ENCODE peak calls at places on chromosomes 11 and 22, in six cellular contexts. N, H, C, Y, R and W are unnamed samples. For H3K4me1, the result is how much of the 10 kb centered on the place peaks cover.

GRCh38 chr11:2482745-2483144 is 37.9 kb downstream of the KCNQ1 start:
- DNase-seq in Y (no peak), C (no peak), H (no peak), N (peak), R (no peak), W (no peak)

GRCh38 chr22:39183991-39184585 is 31.6 kb upstream of the CBX7 start:
- DNase-seq in R (peak), H (no peak), N (no peak), C (no peak), Y (no peak), W (no peak)

GRCh38 chr11:3052109-3052479 is 5.1 kb downstream of the CARS1 start:
- DNase-seq in R (no peak), H (no peak), C (no peak), Y (no peak), N (no peak), W (no peak)

GRCh38 chr11:27319065-27319464 is 44.0 kb downstream of the CCDC34 start:
- DNase-seq in C (no peak), H (no peak), N (peak), R (peak), Y (no peak), W (no peak)

GRCh38 chr22:26364066-26365015 is 64.7 kb upstream of the ASPHD2 start:
- DNase-seq in C (peak), H (peak), Y (no peak), N (peak), R (peak), W (peak)

GRCh38 chr11:2304156-2305139 is 2.6 kb downstream of the TSPAN32 start:
- DNase-seq in Y (no peak), N (peak), R (no peak), H (no peak), C (no peak), W (no peak)

GRCh38 chr11:12704049-12704448 is 29.8 kb downstream of the TEAD1 start:
- DNase-seq in H (no peak), C (no peak), Y (no peak), R (peak), N (no peak), W (no peak)

GRCh38 chr11:2325719-2326118 is 23.9 kb downstream of the TSPAN32 start:
- DNase-seq in N (peak), R (peak), C (no peak), Y (peak), H (no peak), W (peak)

GRCh38 chr11:71373791-71374454 is 74.3 kb downstream of the DHCR7 start:
- DNase-seq in N (no peak), C (no peak), R (no peak), H (no peak), Y (no peak), W (no peak)

GRCh38 chr11:14270690-14271542 is 88.1 kb downstream of the RRAS2 start:
- DNase-seq in N (no peak), H (no peak), R (no peak), C (no peak), Y (no peak), W (no peak)

GRCh38 chr11:46363455-46363920 is 16.2 kb downstream of the DGKZ start:
- DNase-seq in N (peak), Y (peak), H (no peak), R (peak), C (no peak), W (no peak)

GRCh38 chr11:119964136-119965025 is 173.5 kb downstream of the TRIM29 start:
- DNase-seq in C (no peak), H (no peak), R (no peak), N (no peak), Y (no peak), W (no peak)

GRCh38 chr11:12968101-12968500 is 41.0 kb upstream of the RASSF10 start:
- DNase-seq in R (peak), N (no peak), C (no peak), Y (no peak), H (no peak), W (no peak)

GRCh38 chr11:132576706-132577105 is 955.6 kb downstream of the OPCML start:
- DNase-seq in H (no peak), Y (no peak), N (peak), C (no peak), R (no peak), W (no peak)

GRCh38 chr22:48782817-48783511 is 1044.7 kb downstream of the BRD1 start:
- DNase-seq in N (no peak), R (no peak), H (no peak), Y (no peak), C (no peak), W (no peak)

GRCh38 chr11:34599406-34599901 is 21.4 kb upstream of the EHF start:
- DNase-seq in R (peak), H (no peak), N (no peak), C (no peak), Y (no peak), W (no peak)

GRCh38 chr11:59145534-59145933 is 2.9 kb downstream of the FAM111A start:
- DNase-seq in C (no peak), R (peak), H (no peak), Y (no peak), N (no peak), W (no peak)

GRCh38 chr22:36308880-36309279 is 55.9 kb downstream of the APOL1 start:
- DNase-seq in R (no peak), C (no peak), N (no peak), Y (no peak), H (no peak), W (no peak)

GRCh38 chr11:131749100-131749499 is 378.7 kb downstream of the NTM start:
- DNase-seq in C (no peak), R (peak), N (no peak), Y (no peak), H (no peak), W (no peak)

GRCh38 chr22:45534339-45535192 is 31.9 kb downstream of the FBLN1 start:
- DNase-seq in N (no peak), Y (no peak), C (no peak), R (no peak), H (no peak), W (no peak)

GRCh38 chr11:70603756-70604211 is 205.5 kb downstream of the CTTN start:
- DNase-seq in C (peak), Y (no peak), N (no peak), H (no peak), R (no peak), W (no peak)

GRCh38 chr11:128289048-128289447 is 298.3 kb downstream of the ETS1 start:
- DNase-seq in H (no peak), C (no peak), R (no peak), N (no peak), Y (no peak), W (no peak)

GRCh38 chr11:62536301-62536957 is 10.2 kb downstream of the AHNAK start:
- DNase-seq in R (no peak), H (no peak), N (no peak), C (no peak), Y (no peak), W (no peak)

GRCh38 chr11:46520971-46521745 is 72.7 kb downstream of the AMBRA1 start:
- DNase-seq in H (no peak), N (no peak), Y (no peak), R (peak), C (no peak), W (no peak)

GRCh38 chr11:134333312-134333711 is 1.5 kb downstream of the GLB1L2 start:
- DNase-seq in N (no peak), R (no peak), Y (no peak), H (no peak), C (no peak), W (no peak)

GRCh38 chr11:69472053-69472765 is 9.3 kb upstream of the LINC01488 start:
- DNase-seq in N (no peak), R (no peak), C (peak), H (no peak), Y (no peak), W (no peak)

GRCh38 chr11:85718991-85719807 is 33.2 kb upstream of the CCDC89 start:
- DNase-seq in H (no peak), N (peak), C (no peak), Y (peak), R (peak), W (peak)

GRCh38 chr22:35866646-35867045 is 149.0 kb downstream of the APOL5 start:
- DNase-seq in R (no peak), C (no peak), H (no peak), N (no peak), Y (no peak), W (peak)

GRCh38 chr11:71301858-71302533 is 49.6 kb upstream of the SHANK2 start:
- DNase-seq in R (no peak), N (no peak), Y (no peak), H (no peak), C (no peak), W (no peak)

DNA sequence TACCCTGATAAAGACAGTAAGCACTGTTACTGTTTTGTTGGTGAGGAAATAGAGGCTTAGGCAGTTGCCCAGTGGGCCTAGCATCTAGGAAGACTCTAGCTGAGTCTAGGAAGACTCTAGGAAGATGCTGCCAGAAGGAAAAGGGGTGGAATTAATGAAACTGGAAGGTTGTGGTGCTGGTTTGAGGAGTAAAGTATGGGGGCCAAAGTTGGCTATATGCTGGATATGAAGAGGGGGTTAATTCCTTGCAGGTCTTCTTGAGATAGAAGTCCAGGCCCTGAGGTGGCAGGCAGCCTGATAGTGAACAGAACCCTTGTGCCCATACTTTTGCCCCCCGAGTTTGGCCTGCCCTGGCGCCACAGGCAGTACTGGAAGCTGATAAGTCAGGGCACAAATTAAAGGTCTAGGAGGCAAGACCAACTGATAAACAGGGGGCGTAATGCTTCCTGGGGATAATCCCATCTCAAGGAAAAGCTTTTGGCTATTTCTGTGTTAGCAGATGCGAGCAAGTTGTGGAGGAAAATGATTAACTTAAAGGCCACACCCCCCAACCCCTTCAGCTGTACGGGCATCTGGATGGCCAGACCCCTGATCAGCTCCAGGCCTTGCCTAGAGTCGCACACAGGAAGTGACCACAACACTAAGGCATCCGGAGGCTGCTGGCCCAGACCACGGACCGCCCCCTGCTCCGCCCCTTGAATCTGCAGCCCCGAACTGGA is 3.1 kb downstream of the ILK start:
- DNase-seq in H (peak), C (peak), Y (peak), R (peak), N (peak), W (peak)
- H3K4me1 ChIP-seq in H (half or more), C (under half), Y (half or more), R (under half), N (half or more), W (under half)

GRCh38 chr22:50532824-50533344 is 3.1 kb upstream of the TYMP start:
- DNase-seq in C (peak), Y (no peak), H (no peak), R (no peak), N (no peak), W (no peak)
- H3K4me1 ChIP-seq in C (under half), Y (under half), H (half or more), R (under half), N (under half), W (under half)

GRCh38 chr22:29780781-29781676 is 13.9 kb downstream of the UQCR10 start:
- DNase-seq in Y (no peak), N (no peak), H (no peak), C (no peak), R (peak), W (no peak)
- H3K4me1 ChIP-seq in Y (under half), N (half or more), H (under half), C (under half), R (under half), W (under half)

DNA sequence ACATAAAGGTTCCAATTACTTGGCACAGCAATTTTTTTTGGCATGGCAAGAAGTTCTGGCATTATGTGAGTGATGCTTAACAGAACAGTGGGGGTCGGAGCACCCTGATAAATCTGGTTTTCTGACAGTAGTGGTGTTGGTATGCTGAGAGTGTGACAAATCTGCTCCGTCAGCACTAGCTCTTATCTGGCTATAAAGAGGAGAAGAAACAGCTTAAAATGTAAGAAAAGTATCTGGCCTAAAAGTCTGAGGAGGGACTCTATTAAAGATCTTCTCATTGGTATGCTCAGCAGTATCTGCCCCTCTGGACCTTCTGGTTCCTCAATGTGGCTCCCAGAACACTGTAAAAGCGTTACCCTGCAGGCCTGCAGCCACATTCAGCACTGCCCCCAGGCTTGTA is 137.4 kb downstream of the PLEKHA7 start:
- DNase-seq in H (no peak), R (no peak), Y (no peak), N (no peak), C (no peak), W (no peak)
- H3K4me1 ChIP-seq in H (under half), R (under half), Y (under half), N (under half), C (under half), W (under half)

GRCh38 chr11:73343076-73343833 is 32.9 kb upstream of the RELT start:
- DNase-seq in R (peak), Y (no peak), N (no peak), C (no peak), H (no peak), W (peak)
- H3K4me1 ChIP-seq in R (under half), Y (under half), N (under half), C (under half), H (under half), W (under half)

GRCh38 chr11:104524276-104524675 is 360.3 kb upstream of the PDGFD start:
- DNase-seq in N (no peak), H (no peak), C (no peak), R (no peak), Y (no peak), W (no peak)

GRCh38 chr11:104525416-104525815 is 361.5 kb upstream of the PDGFD start:
- DNase-seq in H (no peak), Y (no peak), R (no peak), N (no peak), C (no peak), W (no peak)

GRCh38 chr11:104522650-104523049 is 358.7 kb upstream of the PDGFD start:
- DNase-seq in C (no peak), R (no peak), H (no peak), Y (no peak), N (peak), W (no peak)

GRCh38 chr11:104523611-104524010 is 359.7 kb upstream of the PDGFD start:
- DNase-seq in R (no peak), N (no peak), Y (no peak), C (no peak), H (no peak), W (no peak)

DNA sequence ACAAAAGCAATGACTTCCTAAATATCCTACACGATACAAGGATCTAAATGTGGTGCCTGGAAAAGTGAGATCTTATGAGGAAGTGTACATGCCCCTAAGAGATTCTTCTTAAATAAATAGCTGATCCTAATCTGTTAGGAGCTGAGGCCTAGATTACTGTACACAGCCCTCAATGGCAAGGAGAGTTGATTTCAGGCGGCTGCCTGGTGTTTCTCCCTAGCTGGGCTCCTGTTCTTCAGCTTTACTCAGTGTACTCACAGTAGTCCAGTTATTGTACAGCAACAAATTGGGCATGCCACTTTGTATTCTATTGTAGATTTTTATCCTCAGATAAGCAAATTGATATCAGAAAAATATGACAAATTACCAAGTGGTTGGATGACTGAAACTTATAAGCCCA is 358.2 kb upstream of the PDGFD start:
- DNase-seq in Y (no peak), N (no peak), H (no peak), C (no peak), R (no peak), W (no peak)
- H3K4me1 ChIP-seq in Y (under half), N (under half), H (under half), C (under half), R (under half), W (under half)